ENCODE peak calls at places on chromosomes 3 and 15, in seven cellular contexts. Y is breast epithelium, S is epithelial cell of prostate, O is mesendoderm, M is spleen, Z is A549, F is aorta. P is an unnamed sample.

GRCh38 chr15:63564093-63564492 is 33.1 kb upstream of the FBXL22 start:
- DNase-seq in Y (no peak), S (no peak), O (no peak), M (no peak), Z (no peak), F (no peak), P (no peak)

GRCh38 chr3:115627180-115628074 is 4.1 kb downstream of the GAP43 start:
- DNase-seq in Y (no peak), S (no peak), O (peak; percentile 68), M (no peak), Z (no peak), F (no peak), P (no peak)

GRCh38 chr3:127056281-127056680 is 73.4 kb downstream of the PLXNA1 start:
- DNase-seq in Y (no peak), S (no peak), O (no peak), M (peak; percentile 69), Z (no peak), F (no peak), P (no peak)

GRCh38 chr3:9124725-9125124 is 124.7 kb downstream of the SRGAP3 start:
- DNase-seq in Y (no peak), S (no peak), O (no peak), M (no peak), Z (no peak), F (no peak), P (no peak)

GRCh38 chr3:126514161-126514560 is 3.4 kb downstream of the UROC1 start:
- DNase-seq in Y (no peak), S (no peak), O (no peak), M (peak; percentile 54), Z (no peak), F (peak; percentile 38), P (no peak)

GRCh38 chr3:16842710-16843270 is 42.0 kb upstream of the PLCL2 start:
- DNase-seq in Y (no peak), S (no peak), O (peak; percentile 23), M (no peak), Z (no peak), F (no peak), P (no peak)

GRCh38 chr3:24351779-24352469 is 142.7 kb downstream of the THRB start:
- DNase-seq in Y (no peak), S (no peak), O (peak; percentile 27), M (no peak), Z (no peak), F (no peak), P (peak; percentile 78)

GRCh38 chr3:122858373-122858772 is 63.5 kb downstream of the SLC49A4 start:
- DNase-seq in Y (no peak), S (no peak), O (peak; percentile 13), M (no peak), Z (peak; percentile 40), F (no peak), P (no peak)

GRCh38 chr15:65777053-65777452 is 15.0 kb downstream of the DENND4A start:
- DNase-seq in Y (no peak), S (no peak), O (no peak), M (no peak), Z (no peak), F (no peak), P (no peak)

GRCh38 chr15:26590673-26591072 is 182.2 kb downstream of the GABRB3 start:
- DNase-seq in Y (no peak), S (no peak), O (no peak), M (no peak), Z (no peak), F (no peak), P (no peak)

GRCh38 chr3:33131328-33132018 is 17.7 kb downstream of the CRTAP start:
- DNase-seq in Y (no peak), S (no peak), O (peak; percentile 91), M (no peak), Z (peak; percentile 67), F (no peak), P (peak; percentile 44)

GRCh38 chr3:143975549-143976152 is 4.0 kb downstream of the DIPK2A start:
- DNase-seq in Y (no peak), S (no peak), O (peak; percentile 29), M (no peak), Z (peak; percentile 51), F (no peak), P (peak; percentile 9)

GRCh38 chr3:112794622-112795172 is 52.0 kb downstream of the CD200R1L start:
- DNase-seq in Y (no peak), S (no peak), O (peak; percentile 78), M (no peak), Z (no peak), F (no peak), P (no peak)

GRCh38 chr3:54094926-54095325 is 27.4 kb upstream of the CACNA2D3 start:
- DNase-seq in Y (no peak), S (no peak), O (no peak), M (no peak), Z (no peak), F (no peak), P (no peak)

GRCh38 chr3:125651246-125651645 is 55.9 kb upstream of the OSBPL11 start:
- DNase-seq in Y (no peak), S (no peak), O (peak; percentile 84), M (no peak), Z (peak; percentile 26), F (no peak), P (no peak)

GRCh38 chr15:29107971-29108645 is 161.5 kb downstream of the NSMCE3 start:
- DNase-seq in Y (no peak), S (no peak), O (no peak), M (no peak), Z (no peak), F (no peak), P (no peak)

GRCh38 chr15:88126695-88127476 is 129.7 kb downstream of the NTRK3 start:
- DNase-seq in Y (no peak), S (no peak), O (peak; percentile 13), M (no peak), Z (no peak), F (no peak), P (no peak)

GRCh38 chr3:50630916-50631315 is 14.0 kb downstream of the MAPKAPK3 start:
- DNase-seq in Y (no peak), S (no peak), O (no peak), M (no peak), Z (no peak), F (no peak), P (no peak)

GRCh38 chr15:80070840-80071239 is 11.4 kb downstream of the ZFAND6 start:
- DNase-seq in Y (no peak), S (no peak), O (no peak), M (no peak), Z (peak; percentile 31), F (no peak), P (no peak)

GRCh38 chr15:80073197-80073596 is 13.7 kb downstream of the ZFAND6 start:
- DNase-seq in Y (no peak), S (no peak), O (no peak), M (no peak), Z (no peak), F (no peak), P (no peak)

GRCh38 chr15:80071652-80072051 is 12.2 kb downstream of the ZFAND6 start:
- DNase-seq in Y (no peak), S (no peak), O (no peak), M (no peak), Z (no peak), F (no peak), P (no peak)

GRCh38 chr15:80068578-80068977 is 9.1 kb downstream of the ZFAND6 start:
- DNase-seq in Y (no peak), S (no peak), O (no peak), M (no peak), Z (no peak), F (no peak), P (no peak)

DNA sequence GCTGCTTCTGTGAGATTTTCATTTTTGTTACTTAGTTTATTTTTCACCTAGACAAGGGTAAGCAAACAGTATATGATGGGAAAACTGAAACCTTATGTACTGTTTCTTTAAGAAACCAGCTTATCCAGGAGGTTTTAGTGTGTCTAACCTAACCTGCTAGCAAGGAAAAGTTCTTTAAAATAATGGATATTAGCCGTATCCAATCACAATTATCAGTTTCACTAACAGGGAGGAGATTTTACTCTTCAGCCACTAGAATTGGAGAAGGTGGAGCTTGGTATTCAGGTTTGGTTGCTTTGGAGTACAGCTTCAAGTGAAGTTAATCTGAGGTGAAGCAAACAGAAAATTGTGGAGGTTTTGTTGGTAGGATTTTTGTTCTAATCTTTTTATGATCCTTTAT is 12.8 kb downstream of the ZFAND6 start:
- DNase-seq in Y (no peak), S (peak; percentile 69), O (peak; percentile 97), M (no peak), Z (peak; percentile 93), F (no peak), P (peak; percentile 52)
- H3K27ac ChIP-seq in Y (no peak overlapping the region), S (peak overlapping the region; percentile 20), O (no peak overlapping the region), M (peak overlapping the region; percentile 63), Z (peak overlapping the region; percentile 11), F (no peak overlapping the region), P (no peak overlapping the region)

DNA sequence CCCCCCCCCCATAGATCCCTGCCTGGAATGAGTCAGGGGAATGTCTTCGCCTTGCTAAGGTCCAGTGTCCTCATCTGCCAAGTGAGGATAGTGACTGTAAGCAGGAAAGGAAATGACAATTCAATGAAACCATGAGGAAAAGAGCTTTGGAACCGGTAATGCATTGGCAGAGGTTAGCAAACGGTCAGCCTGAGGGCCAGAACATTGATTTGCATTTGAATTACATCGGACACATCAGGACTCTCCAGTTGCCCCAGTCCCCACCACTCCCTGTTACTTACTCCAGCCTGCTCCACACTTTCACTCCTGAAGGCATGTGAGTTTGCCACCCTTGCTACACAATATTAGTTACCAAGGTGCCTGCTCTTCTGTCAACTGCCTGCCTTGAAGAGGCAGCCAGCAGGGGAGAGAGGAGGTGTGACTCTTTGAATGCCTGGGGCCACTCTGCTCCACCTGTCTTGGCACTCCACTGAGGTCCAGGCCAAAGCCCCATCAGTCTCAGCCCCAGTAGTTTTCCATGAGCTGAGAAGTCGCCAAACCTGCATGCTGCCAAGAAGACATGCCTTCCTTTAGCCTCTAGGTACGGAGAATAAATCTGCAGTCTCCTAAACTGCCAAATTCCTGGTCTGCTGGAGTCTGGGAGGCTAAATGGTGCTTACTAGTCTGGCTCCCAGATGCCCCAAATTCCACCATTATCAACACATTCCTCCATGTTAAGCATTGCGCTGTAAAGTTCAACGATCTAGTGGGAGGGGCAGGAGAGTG is 191.7 kb upstream of the TLE3 start:
- DNase-seq in Y (peak; percentile 82), S (no peak), O (peak; percentile 98), M (no peak), Z (no peak), F (peak; percentile 57), P (peak; percentile 77)
- H3K27ac ChIP-seq in Y (peak overlapping the region; percentile 41), S (peak overlapping the region; percentile 24), O (peak overlapping the region; percentile 4), M (no peak overlapping the region), Z (no peak overlapping the region), F (peak overlapping the region; percentile 42), P (no peak overlapping the region)

GRCh38 chr3:10185804-10186762 is 21.4 kb downstream of the IRAK2 start:
- DNase-seq in Y (no peak), S (no peak), O (no peak), M (no peak), Z (no peak), F (no peak), P (no peak)
- H3K27ac ChIP-seq in Y (peak overlapping the region; percentile 72), S (no peak overlapping the region), O (no peak overlapping the region), M (peak overlapping the region; percentile 41), Z (no peak overlapping the region), F (peak overlapping the region; percentile 19), P (no peak overlapping the region)

GRCh38 chr3:110755345-110755744 is 316.3 kb upstream of the NECTIN3 start:
- DNase-seq in Y (no peak), S (no peak), O (no peak), M (no peak), Z (no peak), F (no peak), P (no peak)
- H3K27ac ChIP-seq in Y (no peak overlapping the region), S (no peak overlapping the region), O (no peak overlapping the region), M (no peak overlapping the region), Z (no peak overlapping the region), F (no peak overlapping the region), P (no peak overlapping the region)

GRCh38 chr15:94119215-94119815 is 112.0 kb upstream of the MCTP2 start:
- DNase-seq in Y (no peak), S (no peak), O (peak; percentile 8), M (no peak), Z (no peak), F (no peak), P (peak; percentile 16)
- H3K27ac ChIP-seq in Y (peak overlapping the region; percentile 50), S (no peak overlapping the region), O (no peak overlapping the region), M (no peak overlapping the region), Z (no peak overlapping the region), F (no peak overlapping the region), P (peak overlapping the region; percentile 62)